ENCODE peak calls at places on chromosomes 5 and 9, in four cellular contexts. S, Y, I and G are unnamed samples.

GRCh38 chr9:112072721-112073553 is 102.2 kb downstream of the SUSD1 start:
- DNase-seq in Y (no peak), S (peak; percentile 98), I (no peak), G (no peak)

GRCh38 chr9:108439967-108440366 is 415.8 kb downstream of the ACTL7B start:
- DNase-seq in I (no peak), Y (no peak), S (peak; percentile 65), G (no peak)

GRCh38 chr5:3359642-3360041 is 236.0 kb upstream of the IRX1 start:
- DNase-seq in S (no peak), I (no peak), Y (no peak), G (no peak)

GRCh38 chr9:38380230-38380871 is 12.2 kb upstream of the ALDH1B1 start:
- DNase-seq in Y (no peak), S (no peak), I (no peak), G (no peak)

GRCh38 chr9:121966706-121967105 is 126.4 kb downstream of the TTLL11 start:
- DNase-seq in S (no peak), Y (no peak), I (no peak), G (no peak)

GRCh38 chr5:150492621-150493020 is 15.3 kb upstream of the NDST1 start:
- DNase-seq in S (no peak), Y (no peak), I (no peak), G (no peak)

GRCh38 chr5:155027993-155028629 is 14.6 kb downstream of the KIF4B start:
- DNase-seq in Y (no peak), S (peak; percentile 38), I (no peak), G (no peak)

GRCh38 chr5:74257645-74258328 is 382.7 kb downstream of the ENC1 start:
- DNase-seq in Y (no peak), I (no peak), S (peak; percentile 94), G (peak; percentile 76)

GRCh38 chr5:140639093-140639821 is at the start of gene TMCO6:
- DNase-seq in S (peak; percentile 96), I (peak; percentile 93), Y (peak; percentile 99), G (peak; percentile 99)

GRCh38 chr5:61667523-61668229 is 335.6 kb downstream of the ZSWIM6 start:
- DNase-seq in Y (no peak), S (peak; percentile 26), I (no peak), G (no peak)

GRCh38 chr9:16516887-16517286 is 353.6 kb downstream of the BNC2 start:
- DNase-seq in Y (no peak), I (peak; percentile 13), S (peak; percentile 58), G (no peak)

GRCh38 chr5:115414406-115415142 is 118.1 kb upstream of the CCDC112 start:
- DNase-seq in S (peak; percentile 83), Y (no peak), I (no peak), G (peak; percentile 47)

GRCh38 chr9:38025166-38025565 is 43.9 kb downstream of the SHB start:
- DNase-seq in Y (no peak), S (no peak), I (no peak), G (no peak)

GRCh38 chr5:60677831-60678664 is 21.9 kb downstream of the DEPDC1B start:
- DNase-seq in I (no peak), Y (no peak), S (peak; percentile 80), G (no peak)

GRCh38 chr5:90161399-90161798 is 248.2 kb downstream of the CETN3 start:
- DNase-seq in S (peak; percentile 95), I (peak; percentile 34), Y (peak; percentile 38), G (peak; percentile 45)

GRCh38 chr5:74492230-74492629 is 148.3 kb downstream of the ENC1 start:
- DNase-seq in Y (no peak), I (no peak), S (peak; percentile 14), G (no peak)

GRCh38 chr5:121982500-121983261 is 20.9 kb downstream of the SRFBP1 start:
- DNase-seq in I (no peak), S (peak; percentile 11), Y (no peak), G (no peak)

GRCh38 chr9:9747787-9748186 is 865.0 kb downstream of the PTPRD start:
- DNase-seq in Y (no peak), S (peak; percentile 8), I (no peak), G (no peak)

GRCh38 chr5:139698461-139699146 is 50.5 kb downstream of the CXXC5 start:
- DNase-seq in I (no peak), Y (no peak), S (peak; percentile 71), G (peak; percentile 91)

GRCh38 chr9:127521919-127522304 is 70.6 kb downstream of the LRSAM1 start:
- DNase-seq in S (no peak), Y (no peak), I (no peak), G (peak; percentile 65)

GRCh38 chr5:116137544-116138378 is 52.9 kb downstream of the COMMD10 start:
- DNase-seq in I (peak; percentile 26), Y (peak; percentile 18), S (peak; percentile 78), G (no peak)

GRCh38 chr5:159257007-159257406 is 6.1 kb upstream of the UBLCP1 start:
- DNase-seq in I (no peak), S (no peak), Y (no peak), G (no peak)

GRCh38 chr9:108297025-108297424 is 558.8 kb downstream of the ACTL7B start:
- DNase-seq in I (no peak), S (peak; percentile 48), Y (no peak), G (peak; percentile 31)

GRCh38 chr9:122116448-122117173 is 23.5 kb upstream of the TTLL11 start:
- DNase-seq in Y (no peak), I (no peak), S (no peak), G (no peak)

GRCh38 chr5:95087819-95088317 is 197.0 kb downstream of the MCTP1 start:
- DNase-seq in Y (no peak), I (no peak), S (peak; percentile 6), G (no peak)

GRCh38 chr9:115980502-115980901 is 173.1 kb upstream of the PAPPA start:
- DNase-seq in Y (no peak), S (no peak), I (no peak), G (no peak)

GRCh38 chr9:137194388-137194787 is 5.9 kb downstream of the SSNA1 start:
- DNase-seq in Y (peak; percentile 73), S (no peak), I (no peak), G (peak; percentile 93)

GRCh38 chr5:4989121-4989520 is 151.0 kb upstream of the ADAMTS16 start:
- DNase-seq in S (no peak), Y (no peak), I (no peak), G (no peak)

GRCh38 chr5:128083811-128084227 is 253 bp downstream of the SLC12A2 start:
- DNase-seq in I (peak; percentile 70), Y (peak; percentile 78), S (no peak), G (no peak)